ENCODE peak calls at places on chromosome 14, in seven cellular contexts. E is stimulated activated CD8-positive, alpha-beta memory T cell treated with anti-CD3 and anti-CD28 coated beads, Interleukin-4, amount 100 ng/mL, for 1 hour; J is NCI-H345; T is amniotic stem cell; X is NCI-H1092; H is immature natural killer cell; Q is hippocampal formation. F is an unnamed sample.

GRCh38 chr14:24565766-24566165 is 10.3 kb downstream of the CTSG start:
- DNase-seq in E (no peak), J (peak; percentile 29), T (no peak), X (no peak), H (no peak), Q (no peak), F (no peak)

GRCh38 chr14:105150368-105151111 is 18.0 kb downstream of the JAG2 start:
- DNase-seq in E (no peak), J (no peak), T (no peak), X (no peak), H (no peak), Q (no peak), F (no peak)

GRCh38 chr14:55701638-55702037 is 121.6 kb downstream of the KTN1 start:
- DNase-seq in E (no peak), J (no peak), T (no peak), X (no peak), H (no peak), Q (no peak), F (no peak)

GRCh38 chr14:64983439-64984310 is 3.0 kb upstream of the FNTB start:
- DNase-seq in E (no peak), J (peak; percentile 38), T (no peak), X (no peak), H (peak; percentile 47), Q (peak; percentile 51), F (peak; percentile 16)

GRCh38 chr14:53180272-53181221 is 27.4 kb upstream of the DDHD1 start:
- DNase-seq in E (no peak), J (no peak), T (no peak), X (no peak), H (peak; percentile 31), Q (no peak), F (no peak)

GRCh38 chr14:68824517-68825347 is 31.9 kb upstream of the ZFP36L1 start:
- DNase-seq in E (no peak), J (peak; percentile 30), T (peak; percentile 37), X (peak; percentile 73), H (peak; percentile 40), Q (peak; percentile 18), F (peak; percentile 38)

GRCh38 chr14:102683399-102684275 is 91.2 kb downstream of the RCOR1 start:
- DNase-seq in E (no peak), J (no peak), T (no peak), X (no peak), H (no peak), Q (no peak), F (no peak)

GRCh38 chr14:101849640-101850039 is 88.1 kb downstream of the PPP2R5C start:
- DNase-seq in E (no peak), J (no peak), T (no peak), X (no peak), H (no peak), Q (no peak), F (no peak)

GRCh38 chr14:99571303-99571986 is 32.6 kb downstream of the CCDC85C start:
- DNase-seq in E (no peak), J (peak; percentile 59), T (no peak), X (peak; percentile 67), H (no peak), Q (no peak), F (no peak)

GRCh38 chr14:68263563-68264350 is 444.2 kb downstream of the RAD51B start:
- DNase-seq in E (no peak), J (no peak), T (no peak), X (no peak), H (no peak), Q (no peak), F (no peak)

GRCh38 chr14:33957299-33957698 is 6.4 kb upstream of the EGLN3 start:
- DNase-seq in E (no peak), J (no peak), T (no peak), X (no peak), H (no peak), Q (no peak), F (no peak)

GRCh38 chr14:23034498-23035302 is at the start of gene PSMB5:
- DNase-seq in E (peak; percentile 76), J (no peak), T (no peak), X (no peak), H (peak; percentile 87), Q (no peak), F (peak; percentile 82)

GRCh38 chr14:104210548-104211195 is 72.3 kb downstream of the KIF26A start:
- DNase-seq in E (no peak), J (no peak), T (no peak), X (no peak), H (no peak), Q (no peak), F (no peak)

GRCh38 chr14:100317897-100318808 is 5.0 kb upstream of the SLC25A47 start:
- DNase-seq in E (peak; percentile 54), J (no peak), T (no peak), X (no peak), H (peak; percentile 61), Q (peak; percentile 20), F (peak; percentile 25)

GRCh38 chr14:65926504-65926903 is 514.0 kb downstream of the FUT8 start:
- DNase-seq in E (no peak), J (no peak), T (no peak), X (no peak), H (no peak), Q (no peak), F (no peak)

GRCh38 chr14:24806061-24806678 is 172.2 kb upstream of the GZMB start:
- DNase-seq in E (no peak), J (no peak), T (peak; percentile 39), X (peak; percentile 20), H (peak; percentile 14), Q (peak; percentile 22), F (no peak)

GRCh38 chr14:99266181-99267178 is 5.5 kb downstream of the BCL11B start:
- DNase-seq in E (peak; percentile 85), J (peak; percentile 85), T (peak; percentile 53), X (peak; percentile 52), H (peak; percentile 71), Q (peak; percentile 76), F (no peak)

GRCh38 chr14:68977741-68978549 is 1.2 kb downstream of the ACTN1 start:
- DNase-seq in E (no peak), J (peak; percentile 44), T (peak; percentile 98), X (peak; percentile 43), H (peak; percentile 71), Q (no peak), F (peak; percentile 93)

GRCh38 chr14:37170993-37171392 is 1.4 kb downstream of the SLC25A21 start:
- DNase-seq in E (no peak), J (no peak), T (no peak), X (no peak), H (no peak), Q (no peak), F (no peak)

GRCh38 chr14:89926709-89927108 is 27.8 kb downstream of the EFCAB11 start:
- DNase-seq in E (no peak), J (no peak), T (no peak), X (no peak), H (no peak), Q (no peak), F (no peak)